ENCODE peak calls at places on chromosomes 16 and 17, in seven cellular contexts. One of them, this sample, is unnamed.
A peak's percentile ranks its signal among the peaks of the same experiment; 100 is the strongest.

GRCh38 chr16:5479925-5480324 is 382.3 kb upstream of the EEF2KMT start:
- DNase-seq in H1: no peak
- DNase-seq in uterus: no peak
- DNase-seq in cardiac muscle cell: no peak
- DNase-seq in RWPE2: no peak
- DNase-seq in A549: no peak
- DNase-seq in adrenal gland: no peak
- DNase-seq in this sample: no peak

GRCh38 chr16:30065943-30066881 is 652 bp downstream of the ALDOA start:
- DNase-seq in cardiac muscle cell: peak; percentile 37
- DNase-seq in RWPE2: no peak
- DNase-seq in uterus: peak; percentile 73
- DNase-seq in adrenal gland: peak; percentile 79
- DNase-seq in A549: peak; percentile 43
- DNase-seq in H1: no peak
- DNase-seq in this sample: peak; percentile 84

GRCh38 chr16:88434353-88434690 is 18.8 kb upstream of the ZFPM1 start:
- DNase-seq in RWPE2: no peak
- DNase-seq in A549: no peak
- DNase-seq in uterus: no peak
- DNase-seq in cardiac muscle cell: no peak
- DNase-seq in H1: no peak
- DNase-seq in adrenal gland: no peak
- DNase-seq in this sample: no peak

GRCh38 chr17:2782030-2782429 is 14.2 kb upstream of the RAP1GAP2 start:
- DNase-seq in cardiac muscle cell: no peak
- DNase-seq in uterus: no peak
- DNase-seq in adrenal gland: no peak
- DNase-seq in H1: no peak
- DNase-seq in RWPE2: no peak
- DNase-seq in A549: peak; percentile 41
- DNase-seq in this sample: peak; percentile 73

GRCh38 chr17:40023590-40024292 is 8.5 kb downstream of the CSF3 start:
- DNase-seq in RWPE2: no peak
- DNase-seq in A549: no peak
- DNase-seq in uterus: peak; percentile 63
- DNase-seq in H1: no peak
- DNase-seq in cardiac muscle cell: no peak
- DNase-seq in adrenal gland: no peak
- DNase-seq in this sample: peak; percentile 87

GRCh38 chr17:76240461-76241204 is at the start of gene RNF157:
- DNase-seq in adrenal gland: peak; percentile 61
- DNase-seq in cardiac muscle cell: peak; percentile 88
- DNase-seq in A549: peak; percentile 60
- DNase-seq in uterus: peak; percentile 27
- DNase-seq in H1: no peak
- DNase-seq in RWPE2: no peak
- DNase-seq in this sample: peak; percentile 80

GRCh38 chr16:62079236-62079635 is 43.0 kb upstream of the CDH8 start:
- DNase-seq in A549: no peak
- DNase-seq in RWPE2: no peak
- DNase-seq in adrenal gland: no peak
- DNase-seq in uterus: no peak
- DNase-seq in H1: no peak
- DNase-seq in cardiac muscle cell: no peak
- DNase-seq in this sample: no peak

GRCh38 chr17:76124582-76125390 is 16.3 kb downstream of the FOXJ1 start:
- DNase-seq in cardiac muscle cell: no peak
- DNase-seq in RWPE2: no peak
- DNase-seq in uterus: no peak
- DNase-seq in adrenal gland: no peak
- DNase-seq in H1: no peak
- DNase-seq in A549: peak; percentile 66
- DNase-seq in this sample: no peak

GRCh38 chr17:59761385-59762021 is 54.0 kb downstream of the VMP1 start:
- DNase-seq in RWPE2: no peak
- DNase-seq in A549: peak; percentile 81
- DNase-seq in H1: no peak
- DNase-seq in cardiac muscle cell: peak; percentile 56
- DNase-seq in adrenal gland: no peak
- DNase-seq in uterus: no peak
- DNase-seq in this sample: no peak

GRCh38 chr17:1912146-1912545 is 82.3 kb downstream of the RPA1 start:
- DNase-seq in A549: no peak
- DNase-seq in H1: no peak
- DNase-seq in cardiac muscle cell: no peak
- DNase-seq in RWPE2: no peak
- DNase-seq in adrenal gland: no peak
- DNase-seq in uterus: no peak
- DNase-seq in this sample: no peak

GRCh38 chr16:81517150-81517499 is 72.5 kb downstream of the CMIP start:
- DNase-seq in uterus: no peak
- DNase-seq in A549: no peak
- DNase-seq in H1: no peak
- DNase-seq in cardiac muscle cell: no peak
- DNase-seq in adrenal gland: no peak
- DNase-seq in RWPE2: no peak
- DNase-seq in this sample: no peak
- H3K4me1 ChIP-seq in uterus: no peaks in the 10 kb centered on the region
- H3K4me1 ChIP-seq in A549: peaks cover 79% of the 10 kb centered on the region
- H3K4me1 ChIP-seq in H1: peaks cover 2% of the 10 kb centered on the region
- H3K4me1 ChIP-seq in cardiac muscle cell: peaks cover 8% of the 10 kb centered on the region
- H3K4me1 ChIP-seq in adrenal gland: no peaks in the 10 kb centered on the region
- H3K4me1 ChIP-seq in RWPE2: peaks cover 46% of the 10 kb centered on the region
- H3K4me1 ChIP-seq in this sample: peaks cover 46% of the 10 kb centered on the region

DNA sequence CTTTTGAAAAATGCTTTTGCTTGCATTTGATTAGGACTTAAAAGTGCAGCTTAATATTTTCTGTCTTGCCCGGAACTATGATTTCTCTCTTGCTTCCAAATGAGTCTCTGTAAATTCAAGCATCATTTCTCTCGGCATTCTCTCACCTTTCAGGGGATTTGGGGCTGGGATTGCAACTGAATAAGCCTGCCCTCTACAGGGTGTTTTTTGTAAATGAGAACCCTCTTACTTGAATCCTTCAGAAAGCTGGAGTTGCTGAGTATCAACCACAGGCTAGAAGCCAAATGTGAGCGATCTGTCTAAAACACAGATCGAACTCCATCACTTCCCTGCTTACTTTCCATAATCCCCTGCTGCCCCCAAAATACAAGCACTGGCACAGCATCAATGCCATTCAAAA is 234.6 kb downstream of the TMEM114 start:
- DNase-seq in cardiac muscle cell: peak; percentile 34
- DNase-seq in RWPE2: no peak
- DNase-seq in adrenal gland: no peak
- DNase-seq in A549: no peak
- DNase-seq in uterus: no peak
- DNase-seq in H1: no peak
- DNase-seq in this sample: no peak
- TF ChIP-seq CTCF in cardiac muscle cell: no peak
- TF ChIP-seq CTCF in RWPE2: peak; percentile 8
- TF ChIP-seq CTCF in adrenal gland: no peak
- TF ChIP-seq CTCF in A549: peak; percentile 6
- TF ChIP-seq CTCF in uterus: no peak
- TF ChIP-seq CTCF in H1: peak; percentile 53
- TF ChIP-seq CTCF in this sample: no peak

DNA sequence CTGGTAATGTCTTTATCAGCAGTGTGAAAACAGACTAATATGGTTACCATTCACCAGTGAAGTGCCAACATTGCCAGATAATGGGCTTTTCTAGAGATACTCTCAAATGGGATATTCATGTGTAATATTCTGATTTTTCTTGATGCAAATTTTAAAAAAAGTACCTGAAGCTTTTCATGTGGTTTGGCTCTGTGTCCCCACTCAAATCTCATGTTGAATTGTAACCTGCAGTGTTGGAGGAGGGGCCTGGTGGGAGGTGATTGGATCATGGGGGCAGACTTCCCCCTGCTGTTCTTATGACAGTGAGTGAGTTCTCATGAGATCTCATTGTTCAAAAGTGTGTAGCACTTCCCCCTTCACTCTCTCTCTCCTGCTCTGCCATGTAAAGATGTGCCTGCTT is 436.1 kb downstream of the SHISA9 start:
- DNase-seq in cardiac muscle cell: no peak
- DNase-seq in RWPE2: no peak
- DNase-seq in adrenal gland: no peak
- DNase-seq in A549: no peak
- DNase-seq in uterus: no peak
- DNase-seq in H1: no peak
- DNase-seq in this sample: no peak
- H3K4me1 ChIP-seq in cardiac muscle cell: no peaks in the 10 kb centered on the region
- H3K4me1 ChIP-seq in RWPE2: no peaks in the 10 kb centered on the region
- H3K4me1 ChIP-seq in adrenal gland: no peaks in the 10 kb centered on the region
- H3K4me1 ChIP-seq in A549: no peaks in the 10 kb centered on the region
- H3K4me1 ChIP-seq in uterus: no peaks in the 10 kb centered on the region
- H3K4me1 ChIP-seq in H1: peaks cover 7% of the 10 kb centered on the region
- H3K4me1 ChIP-seq in this sample: no peaks in the 10 kb centered on the region

GRCh38 chr17:15091825-15092224 is 173.3 kb downstream of the PMP22 start:
- DNase-seq in cardiac muscle cell: no peak
- DNase-seq in adrenal gland: no peak
- DNase-seq in uterus: no peak
- DNase-seq in RWPE2: no peak
- DNase-seq in A549: peak; percentile 26
- DNase-seq in H1: no peak
- DNase-seq in this sample: no peak
- TF ChIP-seq CTCF in cardiac muscle cell: no peak
- TF ChIP-seq CTCF in adrenal gland: no peak
- TF ChIP-seq CTCF in uterus: no peak
- TF ChIP-seq CTCF in RWPE2: no peak
- TF ChIP-seq CTCF in A549: peak; percentile 23
- TF ChIP-seq CTCF in H1: peak; percentile 60
- TF ChIP-seq CTCF in this sample: peak; percentile 21

GRCh38 chr17:49748791-49749190 is 15.1 kb downstream of the FAM117A start:
- DNase-seq in H1: no peak
- DNase-seq in RWPE2: no peak
- DNase-seq in uterus: no peak
- DNase-seq in adrenal gland: no peak
- DNase-seq in A549: no peak
- DNase-seq in cardiac muscle cell: no peak
- DNase-seq in this sample: no peak

GRCh38 chr17:49755681-49756283 is 8.1 kb downstream of the FAM117A start:
- DNase-seq in adrenal gland: no peak
- DNase-seq in uterus: no peak
- DNase-seq in cardiac muscle cell: peak; percentile 31
- DNase-seq in H1: no peak
- DNase-seq in A549: no peak
- DNase-seq in RWPE2: no peak
- DNase-seq in this sample: no peak

GRCh38 chr17:49753959-49754391 is 10.0 kb downstream of the FAM117A start:
- DNase-seq in H1: no peak
- DNase-seq in uterus: peak; percentile 57
- DNase-seq in A549: no peak
- DNase-seq in RWPE2: no peak
- DNase-seq in cardiac muscle cell: no peak
- DNase-seq in adrenal gland: no peak
- DNase-seq in this sample: no peak

GRCh38 chr17:49749730-49750129 is 14.2 kb downstream of the FAM117A start:
- DNase-seq in RWPE2: no peak
- DNase-seq in H1: no peak
- DNase-seq in uterus: no peak
- DNase-seq in cardiac muscle cell: no peak
- DNase-seq in A549: no peak
- DNase-seq in adrenal gland: no peak
- DNase-seq in this sample: no peak

DNA sequence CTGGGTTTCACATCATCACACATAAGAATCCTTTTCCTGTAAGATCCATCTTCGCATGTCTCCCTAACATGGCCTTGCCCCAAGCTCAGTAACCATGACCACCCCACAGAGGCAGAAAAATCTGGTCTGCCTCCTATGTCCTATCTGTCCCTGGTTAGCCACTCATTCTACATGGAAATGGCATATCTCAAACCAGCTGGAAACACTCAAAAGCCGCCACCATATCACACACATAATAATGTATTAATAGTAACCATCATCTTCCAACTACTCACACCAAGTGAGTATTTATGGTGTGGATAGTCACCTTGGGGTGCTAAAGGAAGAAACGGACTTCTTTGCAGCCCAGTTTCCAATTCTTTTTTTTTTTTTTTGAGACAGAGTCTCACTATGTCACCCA is 11.4 kb downstream of the FAM117A start:
- DNase-seq in RWPE2: no peak
- DNase-seq in uterus: no peak
- DNase-seq in H1: no peak
- DNase-seq in adrenal gland: no peak
- DNase-seq in A549: no peak
- DNase-seq in cardiac muscle cell: no peak
- DNase-seq in this sample: no peak
- H3K4me1 ChIP-seq in RWPE2: no peaks in the 10 kb centered on the region
- H3K4me1 ChIP-seq in uterus: no peaks in the 10 kb centered on the region
- H3K4me1 ChIP-seq in H1: peaks cover 2% of the 10 kb centered on the region
- H3K4me1 ChIP-seq in adrenal gland: no peaks in the 10 kb centered on the region
- H3K4me1 ChIP-seq in A549: no peaks in the 10 kb centered on the region
- H3K4me1 ChIP-seq in cardiac muscle cell: peaks cover 14% of the 10 kb centered on the region
- H3K4me1 ChIP-seq in this sample: peaks cover 4% of the 10 kb centered on the region

GRCh38 chr17:30805944-30806456 is 18.5 kb downstream of the CRLF3 start:
- DNase-seq in H1: no peak
- DNase-seq in A549: no peak
- DNase-seq in cardiac muscle cell: no peak
- DNase-seq in RWPE2: no peak
- DNase-seq in adrenal gland: no peak
- DNase-seq in uterus: no peak
- DNase-seq in this sample: no peak
- TF ChIP-seq CTCF in H1: no peak
- TF ChIP-seq CTCF in A549: peak; percentile 17
- TF ChIP-seq CTCF in cardiac muscle cell: peak; percentile 24
- TF ChIP-seq CTCF in RWPE2: peak; percentile 17
- TF ChIP-seq CTCF in adrenal gland: no peak
- TF ChIP-seq CTCF in uterus: no peak
- TF ChIP-seq CTCF in this sample: peak; percentile 30

DNA sequence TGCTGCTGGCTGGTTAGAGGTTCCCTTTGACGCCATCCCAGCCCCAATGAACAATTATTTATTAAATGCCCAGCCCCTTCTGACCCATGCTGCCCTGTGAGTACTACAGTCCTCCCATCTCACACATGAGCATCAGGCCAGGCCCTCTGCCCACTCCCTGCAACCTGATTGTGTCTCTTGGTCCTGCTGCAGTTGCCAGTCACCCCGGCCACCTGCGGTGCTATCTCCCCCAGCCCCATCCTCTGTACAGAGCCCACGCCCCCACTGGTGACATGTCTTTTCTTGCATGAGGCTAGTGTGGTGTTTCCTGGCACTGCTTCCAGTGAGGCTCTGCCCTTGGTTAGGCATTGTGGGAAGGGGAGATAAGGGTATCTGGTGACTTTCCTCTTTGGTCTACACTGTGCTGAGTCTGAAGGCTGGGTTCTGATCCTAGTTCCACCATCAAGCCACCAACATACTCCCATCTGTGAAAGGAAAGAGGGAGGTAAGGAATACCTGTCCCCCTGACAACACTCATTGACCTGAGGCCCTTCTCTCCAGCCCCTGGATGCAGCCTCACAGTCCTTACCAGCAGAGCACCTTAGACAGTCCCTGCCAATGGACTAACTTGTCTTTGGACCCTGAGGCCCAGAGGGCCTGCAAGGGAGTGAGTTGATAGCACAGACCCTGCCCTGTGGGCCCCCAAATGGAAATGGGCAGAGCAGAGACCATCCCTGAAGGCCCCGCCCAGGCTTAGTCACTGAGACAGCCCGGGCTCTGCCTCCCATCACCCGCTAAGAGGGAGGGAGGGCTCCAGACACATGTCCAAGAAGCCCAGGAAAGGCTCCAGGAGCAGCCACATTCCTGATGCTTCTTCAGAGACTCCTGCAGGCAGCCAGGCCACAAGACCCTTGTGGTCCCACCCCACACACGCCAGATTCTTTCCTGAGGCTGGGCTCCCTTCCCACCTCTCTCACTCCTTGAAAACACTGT is 11.3 kb downstream of the CX3CL1 start:
- DNase-seq in RWPE2: no peak
- DNase-seq in cardiac muscle cell: no peak
- DNase-seq in adrenal gland: no peak
- DNase-seq in A549: no peak
- DNase-seq in H1: no peak
- DNase-seq in uterus: no peak
- DNase-seq in this sample: no peak
- H3K4me1 ChIP-seq in RWPE2: peaks cover 13% of the 10 kb centered on the region
- H3K4me1 ChIP-seq in cardiac muscle cell: no peaks in the 10 kb centered on the region
- H3K4me1 ChIP-seq in adrenal gland: no peaks in the 10 kb centered on the region
- H3K4me1 ChIP-seq in A549: peaks cover 46% of the 10 kb centered on the region
- H3K4me1 ChIP-seq in H1: no peaks in the 10 kb centered on the region
- H3K4me1 ChIP-seq in uterus: no peaks in the 10 kb centered on the region
- H3K4me1 ChIP-seq in this sample: peaks cover 30% of the 10 kb centered on the region

This sample was measured in upper lobe of right lung.